ENCODE peak calls at places on chromosomes 3 and 15, in eight cellular contexts. One of them, this sample, is unnamed.

GRCh38 chr3:60202052-60202753 is 1049.0 kb downstream of the FHIT start:
- DNase-seq in pulmonary artery endothelial cell: no peak
- DNase-seq in stimulated activated CD8-positive, alpha-beta memory T cell treated with anti-CD3 and anti-CD28 coated beads, Interleukin-4, amount 100 ng/mL, for 4 hours: no peak
- DNase-seq in SK-N-DZ: no peak
- DNase-seq in GM20000: no peak
- DNase-seq in spleen: no peak
- DNase-seq in NK-92 treated with Interleukin-12 subunit alpha and Interleukin-12 subunit beta, amount 100 ng/mL, for 24 hours: no peak
- DNase-seq in NCI-H146: peak
- DNase-seq in this sample: no peak

GRCh38 chr3:157104928-157105652 is 54.9 kb downstream of the CCNL1 start:
- DNase-seq in pulmonary artery endothelial cell: no peak
- DNase-seq in GM20000: peak
- DNase-seq in stimulated activated CD8-positive, alpha-beta memory T cell treated with anti-CD3 and anti-CD28 coated beads, Interleukin-4, amount 100 ng/mL, for 4 hours: no peak
- DNase-seq in SK-N-DZ: peak
- DNase-seq in NCI-H146: peak
- DNase-seq in NK-92 treated with Interleukin-12 subunit alpha and Interleukin-12 subunit beta, amount 100 ng/mL, for 24 hours: no peak
- DNase-seq in spleen: no peak
- DNase-seq in this sample: no peak

GRCh38 chr15:89669941-89670340 is 9.2 kb downstream of the PLIN1 start:
- DNase-seq in NCI-H146: no peak
- DNase-seq in stimulated activated CD8-positive, alpha-beta memory T cell treated with anti-CD3 and anti-CD28 coated beads, Interleukin-4, amount 100 ng/mL, for 4 hours: no peak
- DNase-seq in GM20000: no peak
- DNase-seq in spleen: no peak
- DNase-seq in NK-92 treated with Interleukin-12 subunit alpha and Interleukin-12 subunit beta, amount 100 ng/mL, for 24 hours: no peak
- DNase-seq in SK-N-DZ: no peak
- DNase-seq in pulmonary artery endothelial cell: no peak
- DNase-seq in this sample: no peak

GRCh38 chr3:116524455-116524854 is 79.2 kb upstream of the LSAMP start:
- DNase-seq in pulmonary artery endothelial cell: no peak
- DNase-seq in GM20000: no peak
- DNase-seq in NK-92 treated with Interleukin-12 subunit alpha and Interleukin-12 subunit beta, amount 100 ng/mL, for 24 hours: no peak
- DNase-seq in NCI-H146: no peak
- DNase-seq in stimulated activated CD8-positive, alpha-beta memory T cell treated with anti-CD3 and anti-CD28 coated beads, Interleukin-4, amount 100 ng/mL, for 4 hours: no peak
- DNase-seq in SK-N-DZ: no peak
- DNase-seq in spleen: no peak
- DNase-seq in this sample: no peak

GRCh38 chr3:87797872-87798566 is 260.8 kb downstream of the CGGBP1 start:
- DNase-seq in GM20000: no peak
- DNase-seq in SK-N-DZ: no peak
- DNase-seq in spleen: peak
- DNase-seq in stimulated activated CD8-positive, alpha-beta memory T cell treated with anti-CD3 and anti-CD28 coated beads, Interleukin-4, amount 100 ng/mL, for 4 hours: no peak
- DNase-seq in NCI-H146: no peak
- DNase-seq in pulmonary artery endothelial cell: no peak
- DNase-seq in NK-92 treated with Interleukin-12 subunit alpha and Interleukin-12 subunit beta, amount 100 ng/mL, for 24 hours: no peak
- DNase-seq in this sample: no peak

GRCh38 chr3:53243165-53243564 is 12.7 kb downstream of the TKT start:
- DNase-seq in NCI-H146: peak
- DNase-seq in GM20000: no peak
- DNase-seq in stimulated activated CD8-positive, alpha-beta memory T cell treated with anti-CD3 and anti-CD28 coated beads, Interleukin-4, amount 100 ng/mL, for 4 hours: no peak
- DNase-seq in NK-92 treated with Interleukin-12 subunit alpha and Interleukin-12 subunit beta, amount 100 ng/mL, for 24 hours: no peak
- DNase-seq in SK-N-DZ: no peak
- DNase-seq in pulmonary artery endothelial cell: no peak
- DNase-seq in spleen: no peak
- DNase-seq in this sample: peak

GRCh38 chr3:90091557-90091956 is 984.1 kb downstream of the EPHA3 start:
- DNase-seq in SK-N-DZ: peak
- DNase-seq in pulmonary artery endothelial cell: no peak
- DNase-seq in NK-92 treated with Interleukin-12 subunit alpha and Interleukin-12 subunit beta, amount 100 ng/mL, for 24 hours: no peak
- DNase-seq in stimulated activated CD8-positive, alpha-beta memory T cell treated with anti-CD3 and anti-CD28 coated beads, Interleukin-4, amount 100 ng/mL, for 4 hours: no peak
- DNase-seq in GM20000: no peak
- DNase-seq in NCI-H146: peak
- DNase-seq in spleen: no peak
- DNase-seq in this sample: no peak

GRCh38 chr3:159266779-159267178 is 464.9 kb downstream of the MFSD1 start:
- DNase-seq in NCI-H146: peak
- DNase-seq in spleen: no peak
- DNase-seq in NK-92 treated with Interleukin-12 subunit alpha and Interleukin-12 subunit beta, amount 100 ng/mL, for 24 hours: no peak
- DNase-seq in GM20000: no peak
- DNase-seq in pulmonary artery endothelial cell: no peak
- DNase-seq in SK-N-DZ: peak
- DNase-seq in stimulated activated CD8-positive, alpha-beta memory T cell treated with anti-CD3 and anti-CD28 coated beads, Interleukin-4, amount 100 ng/mL, for 4 hours: no peak
- DNase-seq in this sample: no peak

GRCh38 chr3:134294302-134294925 is 43.8 kb upstream of the RYK start:
- DNase-seq in NCI-H146: no peak
- DNase-seq in NK-92 treated with Interleukin-12 subunit alpha and Interleukin-12 subunit beta, amount 100 ng/mL, for 24 hours: peak
- DNase-seq in stimulated activated CD8-positive, alpha-beta memory T cell treated with anti-CD3 and anti-CD28 coated beads, Interleukin-4, amount 100 ng/mL, for 4 hours: no peak
- DNase-seq in pulmonary artery endothelial cell: no peak
- DNase-seq in spleen: no peak
- DNase-seq in SK-N-DZ: no peak
- DNase-seq in GM20000: peak
- DNase-seq in this sample: no peak

GRCh38 chr3:100709840-100710235 is 544 bp downstream of the TFG start:
- DNase-seq in spleen: peak
- DNase-seq in SK-N-DZ: peak
- DNase-seq in stimulated activated CD8-positive, alpha-beta memory T cell treated with anti-CD3 and anti-CD28 coated beads, Interleukin-4, amount 100 ng/mL, for 4 hours: no peak
- DNase-seq in NK-92 treated with Interleukin-12 subunit alpha and Interleukin-12 subunit beta, amount 100 ng/mL, for 24 hours: peak
- DNase-seq in pulmonary artery endothelial cell: no peak
- DNase-seq in GM20000: peak
- DNase-seq in NCI-H146: peak
- DNase-seq in this sample: peak

GRCh38 chr3:156553705-156554356 is 1.1 kb downstream of the SSR3 start:
- DNase-seq in spleen: no peak
- DNase-seq in stimulated activated CD8-positive, alpha-beta memory T cell treated with anti-CD3 and anti-CD28 coated beads, Interleukin-4, amount 100 ng/mL, for 4 hours: no peak
- DNase-seq in SK-N-DZ: no peak
- DNase-seq in pulmonary artery endothelial cell: no peak
- DNase-seq in GM20000: no peak
- DNase-seq in NK-92 treated with Interleukin-12 subunit alpha and Interleukin-12 subunit beta, amount 100 ng/mL, for 24 hours: no peak
- DNase-seq in NCI-H146: peak
- DNase-seq in this sample: no peak

GRCh38 chr15:25825215-25825614 is 37.9 kb downstream of the ATP10A start:
- DNase-seq in spleen: no peak
- DNase-seq in stimulated activated CD8-positive, alpha-beta memory T cell treated with anti-CD3 and anti-CD28 coated beads, Interleukin-4, amount 100 ng/mL, for 4 hours: no peak
- DNase-seq in GM20000: no peak
- DNase-seq in NK-92 treated with Interleukin-12 subunit alpha and Interleukin-12 subunit beta, amount 100 ng/mL, for 24 hours: no peak
- DNase-seq in NCI-H146: no peak
- DNase-seq in SK-N-DZ: no peak
- DNase-seq in pulmonary artery endothelial cell: no peak
- DNase-seq in this sample: no peak

GRCh38 chr15:96947296-96947695 is 616.8 kb downstream of the NR2F2 start:
- DNase-seq in NK-92 treated with Interleukin-12 subunit alpha and Interleukin-12 subunit beta, amount 100 ng/mL, for 24 hours: no peak
- DNase-seq in stimulated activated CD8-positive, alpha-beta memory T cell treated with anti-CD3 and anti-CD28 coated beads, Interleukin-4, amount 100 ng/mL, for 4 hours: no peak
- DNase-seq in GM20000: no peak
- DNase-seq in spleen: no peak
- DNase-seq in NCI-H146: no peak
- DNase-seq in pulmonary artery endothelial cell: no peak
- DNase-seq in SK-N-DZ: no peak
- DNase-seq in this sample: no peak

GRCh38 chr15:44832068-44832467 is 95.7 kb downstream of the TRIM69 start:
- DNase-seq in GM20000: no peak
- DNase-seq in NK-92 treated with Interleukin-12 subunit alpha and Interleukin-12 subunit beta, amount 100 ng/mL, for 24 hours: no peak
- DNase-seq in NCI-H146: no peak
- DNase-seq in stimulated activated CD8-positive, alpha-beta memory T cell treated with anti-CD3 and anti-CD28 coated beads, Interleukin-4, amount 100 ng/mL, for 4 hours: no peak
- DNase-seq in SK-N-DZ: no peak
- DNase-seq in spleen: no peak
- DNase-seq in pulmonary artery endothelial cell: no peak
- DNase-seq in this sample: no peak

GRCh38 chr3:110808630-110809029 is 263.0 kb upstream of the NECTIN3 start:
- DNase-seq in spleen: no peak
- DNase-seq in NCI-H146: no peak
- DNase-seq in SK-N-DZ: no peak
- DNase-seq in GM20000: no peak
- DNase-seq in pulmonary artery endothelial cell: no peak
- DNase-seq in NK-92 treated with Interleukin-12 subunit alpha and Interleukin-12 subunit beta, amount 100 ng/mL, for 24 hours: no peak
- DNase-seq in stimulated activated CD8-positive, alpha-beta memory T cell treated with anti-CD3 and anti-CD28 coated beads, Interleukin-4, amount 100 ng/mL, for 4 hours: no peak
- DNase-seq in this sample: no peak

GRCh38 chr15:89441295-89441762 is 55.1 kb downstream of the RHCG start:
- DNase-seq in SK-N-DZ: no peak
- DNase-seq in pulmonary artery endothelial cell: no peak
- DNase-seq in NK-92 treated with Interleukin-12 subunit alpha and Interleukin-12 subunit beta, amount 100 ng/mL, for 24 hours: no peak
- DNase-seq in spleen: peak
- DNase-seq in NCI-H146: peak
- DNase-seq in stimulated activated CD8-positive, alpha-beta memory T cell treated with anti-CD3 and anti-CD28 coated beads, Interleukin-4, amount 100 ng/mL, for 4 hours: no peak
- DNase-seq in GM20000: peak
- DNase-seq in this sample: no peak

GRCh38 chr3:67564008-67564407 is 90.4 kb downstream of the SUCLG2 start:
- DNase-seq in NCI-H146: no peak
- DNase-seq in NK-92 treated with Interleukin-12 subunit alpha and Interleukin-12 subunit beta, amount 100 ng/mL, for 24 hours: no peak
- DNase-seq in GM20000: no peak
- DNase-seq in SK-N-DZ: no peak
- DNase-seq in pulmonary artery endothelial cell: no peak
- DNase-seq in spleen: no peak
- DNase-seq in stimulated activated CD8-positive, alpha-beta memory T cell treated with anti-CD3 and anti-CD28 coated beads, Interleukin-4, amount 100 ng/mL, for 4 hours: no peak
- DNase-seq in this sample: no peak

GRCh38 chr3:55587476-55587875 is 100.4 kb upstream of the WNT5A start:
- DNase-seq in pulmonary artery endothelial cell: no peak
- DNase-seq in SK-N-DZ: no peak
- DNase-seq in spleen: no peak
- DNase-seq in GM20000: no peak
- DNase-seq in NCI-H146: no peak
- DNase-seq in NK-92 treated with Interleukin-12 subunit alpha and Interleukin-12 subunit beta, amount 100 ng/mL, for 24 hours: no peak
- DNase-seq in stimulated activated CD8-positive, alpha-beta memory T cell treated with anti-CD3 and anti-CD28 coated beads, Interleukin-4, amount 100 ng/mL, for 4 hours: no peak
- DNase-seq in this sample: no peak

GRCh38 chr3:158313344-158313927 is 203.5 kb downstream of the RSRC1 start:
- DNase-seq in stimulated activated CD8-positive, alpha-beta memory T cell treated with anti-CD3 and anti-CD28 coated beads, Interleukin-4, amount 100 ng/mL, for 4 hours: no peak
- DNase-seq in GM20000: peak
- DNase-seq in SK-N-DZ: peak
- DNase-seq in spleen: no peak
- DNase-seq in pulmonary artery endothelial cell: no peak
- DNase-seq in NCI-H146: peak
- DNase-seq in NK-92 treated with Interleukin-12 subunit alpha and Interleukin-12 subunit beta, amount 100 ng/mL, for 24 hours: no peak
- DNase-seq in this sample: no peak

GRCh38 chr3:129992781-129993180 is 18.3 kb downstream of the TRH start:
- DNase-seq in GM20000: no peak
- DNase-seq in spleen: no peak
- DNase-seq in NCI-H146: no peak
- DNase-seq in stimulated activated CD8-positive, alpha-beta memory T cell treated with anti-CD3 and anti-CD28 coated beads, Interleukin-4, amount 100 ng/mL, for 4 hours: no peak
- DNase-seq in SK-N-DZ: peak
- DNase-seq in NK-92 treated with Interleukin-12 subunit alpha and Interleukin-12 subunit beta, amount 100 ng/mL, for 24 hours: no peak
- DNase-seq in pulmonary artery endothelial cell: no peak
- DNase-seq in this sample: no peak

GRCh38 chr15:63772531-63772930 is 61.2 kb downstream of the HERC1 start:
- DNase-seq in SK-N-DZ: no peak
- DNase-seq in pulmonary artery endothelial cell: no peak
- DNase-seq in GM20000: no peak
- DNase-seq in NK-92 treated with Interleukin-12 subunit alpha and Interleukin-12 subunit beta, amount 100 ng/mL, for 24 hours: no peak
- DNase-seq in NCI-H146: no peak
- DNase-seq in stimulated activated CD8-positive, alpha-beta memory T cell treated with anti-CD3 and anti-CD28 coated beads, Interleukin-4, amount 100 ng/mL, for 4 hours: no peak
- DNase-seq in spleen: no peak
- DNase-seq in this sample: no peak

GRCh38 chr15:100241572-100242479 is 99.9 kb downstream of the ADAMTS17 start:
- DNase-seq in spleen: no peak
- DNase-seq in GM20000: no peak
- DNase-seq in stimulated activated CD8-positive, alpha-beta memory T cell treated with anti-CD3 and anti-CD28 coated beads, Interleukin-4, amount 100 ng/mL, for 4 hours: no peak
- DNase-seq in pulmonary artery endothelial cell: no peak
- DNase-seq in SK-N-DZ: peak
- DNase-seq in NCI-H146: no peak
- DNase-seq in NK-92 treated with Interleukin-12 subunit alpha and Interleukin-12 subunit beta, amount 100 ng/mL, for 24 hours: peak
- DNase-seq in this sample: no peak

GRCh38 chr3:151787626-151788025 is 26.3 kb upstream of the AADAC start:
- DNase-seq in pulmonary artery endothelial cell: no peak
- DNase-seq in stimulated activated CD8-positive, alpha-beta memory T cell treated with anti-CD3 and anti-CD28 coated beads, Interleukin-4, amount 100 ng/mL, for 4 hours: no peak
- DNase-seq in NK-92 treated with Interleukin-12 subunit alpha and Interleukin-12 subunit beta, amount 100 ng/mL, for 24 hours: no peak
- DNase-seq in GM20000: no peak
- DNase-seq in spleen: no peak
- DNase-seq in NCI-H146: peak
- DNase-seq in SK-N-DZ: no peak
- DNase-seq in this sample: no peak

This sample was measured in Right ventricle myocardium superior.